ENCODE peak calls at places on chromosome 7, in seven cellular contexts. L is ovary, P is A549, Y is heart left ventricle, U is PC-9, W is GM20000, X is breast epithelium. A is an unnamed sample.

GRCh38 chr7:2928613-2929311 is 84.7 kb upstream of the GNA12 start:
- DNase-seq in L (peak; percentile 65), P (no peak), Y (peak; percentile 55), U (no peak), W (no peak), X (no peak), A (no peak)

GRCh38 chr7:57198801-57199200 is 66.6 kb upstream of the ZNF479 start:
- DNase-seq in L (no peak), P (no peak), Y (no peak), U (no peak), W (no peak), X (no peak), A (no peak)

GRCh38 chr7:154387252-154387651 is 335.1 kb downstream of the DPP6 start:
- DNase-seq in L (no peak), P (no peak), Y (no peak), U (no peak), W (no peak), X (no peak), A (no peak)

GRCh38 chr7:140426130-140426529 is 22.3 kb downstream of the RAB19 start:
- DNase-seq in L (no peak), P (no peak), Y (no peak), U (no peak), W (no peak), X (no peak), A (no peak)

GRCh38 chr7:140732436-140732835 is 35.9 kb downstream of the NDUFB2 start:
- DNase-seq in L (no peak), P (no peak), Y (no peak), U (no peak), W (no peak), X (no peak), A (no peak)

GRCh38 chr7:127920787-127921438 is 110.3 kb downstream of the LRRC4 start:
- DNase-seq in L (no peak), P (peak; percentile 13), Y (no peak), U (no peak), W (no peak), X (no peak), A (no peak)

GRCh38 chr7:7103343-7104313 is 78.7 kb upstream of the C1GALT1 start:
- DNase-seq in L (no peak), P (peak; percentile 66), Y (no peak), U (peak; percentile 43), W (peak; percentile 65), X (no peak), A (no peak)

GRCh38 chr7:22730921-22731654 is 4.1 kb downstream of the IL6 start:
- DNase-seq in L (no peak), P (peak; percentile 34), Y (no peak), U (peak; percentile 98), W (no peak), X (no peak), A (no peak)

GRCh38 chr7:151849008-151849878 is 27.7 kb downstream of the PRKAG2 start:
- DNase-seq in L (no peak), P (no peak), Y (no peak), U (no peak), W (no peak), X (no peak), A (peak; percentile 8)

GRCh38 chr7:132575987-132576722 is at the start of gene PLXNA4:
- DNase-seq in L (peak; percentile 37), P (no peak), Y (no peak), U (no peak), W (no peak), X (no peak), A (no peak)

GRCh38 chr7:87359366-87359765 is 13.9 kb downstream of the CROT start:
- DNase-seq in L (no peak), P (no peak), Y (no peak), U (peak; percentile 35), W (no peak), X (no peak), A (no peak)

GRCh38 chr7:18667466-18667865 is 171.9 kb downstream of the HDAC9 start:
- DNase-seq in L (no peak), P (peak; percentile 14), Y (no peak), U (peak; percentile 68), W (no peak), X (no peak), A (no peak)

GRCh38 chr7:70193514-70193913 is 595.2 kb downstream of the AUTS2 start:
- DNase-seq in L (no peak), P (peak; percentile 4), Y (no peak), U (no peak), W (peak; percentile 19), X (no peak), A (no peak)

GRCh38 chr7:28747854-28748253 is 210.3 kb downstream of the TRIL start:
- DNase-seq in L (no peak), P (no peak), Y (no peak), U (no peak), W (no peak), X (no peak), A (no peak)

GRCh38 chr7:28744951-28745350 is 213.2 kb downstream of the TRIL start:
- DNase-seq in L (no peak), P (no peak), Y (no peak), U (no peak), W (no peak), X (no peak), A (no peak)

GRCh38 chr7:28748346-28748745 is 209.8 kb downstream of the TRIL start:
- DNase-seq in L (no peak), P (no peak), Y (no peak), U (no peak), W (no peak), X (no peak), A (no peak)

GRCh38 chr7:28747404-28747803 is 210.7 kb downstream of the TRIL start:
- DNase-seq in L (no peak), P (no peak), Y (no peak), U (no peak), W (no peak), X (no peak), A (no peak)

DNA sequence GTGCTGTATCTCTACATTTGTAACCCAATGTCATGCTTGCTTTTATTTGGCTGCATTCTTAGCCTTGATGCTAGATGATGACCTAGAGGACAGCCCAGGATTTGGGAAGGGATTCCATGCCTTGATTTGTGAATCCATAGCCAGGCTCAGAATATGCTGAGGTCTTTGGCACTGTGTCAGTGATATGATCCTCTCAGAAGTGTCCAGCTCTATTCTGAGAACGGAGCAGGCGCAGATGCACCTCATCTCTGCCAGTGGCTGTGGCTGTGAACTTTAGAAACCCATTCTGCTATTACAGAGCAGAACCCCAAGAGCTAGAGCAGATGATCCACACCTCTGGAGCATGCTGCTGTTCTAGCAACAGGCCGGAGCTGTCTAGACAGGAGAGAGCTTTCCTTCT is 212.8 kb downstream of the TRIL start:
- DNase-seq in L (no peak), P (no peak), Y (no peak), U (no peak), W (no peak), X (no peak), A (peak; percentile 45)
- TF ChIP-seq CTCF in L (no peak), P (no peak), Y (no peak), U (no peak), W (no peak), X (no peak), A (no peak)

DNA sequence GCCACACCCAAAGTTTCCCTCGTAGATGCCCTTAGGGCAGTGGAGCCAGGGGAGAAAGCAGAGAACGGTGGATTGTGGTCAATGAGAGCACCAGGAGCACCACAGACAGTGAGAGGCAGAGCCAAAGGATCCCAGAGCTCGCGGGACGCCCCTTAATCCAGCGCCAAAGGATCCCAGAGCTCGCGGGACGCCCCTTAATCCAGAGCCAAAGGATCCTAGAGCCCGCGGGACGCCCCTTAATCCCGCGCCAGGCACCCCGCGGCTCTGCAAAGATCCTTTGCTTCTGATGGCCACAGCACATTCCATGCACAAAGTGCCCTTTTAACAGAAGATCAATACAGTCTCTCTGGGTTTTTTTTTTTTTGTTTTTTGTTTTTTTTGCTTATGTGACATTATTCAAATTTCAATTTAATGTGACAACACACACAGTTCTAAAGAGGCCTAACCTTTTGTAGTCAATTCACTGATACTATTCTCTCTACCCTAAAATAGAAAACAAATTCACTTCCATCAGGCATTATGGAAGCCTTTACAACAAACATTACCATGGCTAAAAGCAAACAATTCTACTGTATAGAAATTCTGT is 52.9 kb upstream of the NCAPG2 start:
- DNase-seq in L (no peak), P (no peak), Y (no peak), U (no peak), W (no peak), X (no peak), A (no peak)
- TF ChIP-seq CTCF in L (no peak), P (no peak), Y (no peak), U (no peak), W (no peak), X (no peak), A (no peak)

GRCh38 chr7:16644624-16644986 is 949 bp downstream of the ANKMY2 start:
- DNase-seq in L (peak; percentile 58), P (peak; percentile 71), Y (peak; percentile 76), U (peak; percentile 59), W (peak; percentile 34), X (peak; percentile 28), A (peak; percentile 56)

GRCh38 chr7:16646427-16647081 is 573 bp downstream of the BZW2 start:
- DNase-seq in L (no peak), P (no peak), Y (no peak), U (no peak), W (peak; percentile 37), X (no peak), A (no peak)

GRCh38 chr7:16644987-16645592 is 464 bp downstream of the ANKMY2 start:
- DNase-seq in L (peak; percentile 58), P (no peak), Y (peak; percentile 71), U (no peak), W (no peak), X (peak; percentile 31), A (peak; percentile 45)

GRCh38 chr7:16645593-16646426 is at the start of the genes ANKMY2 and BZW2:
- DNase-seq in L (peak; percentile 94), P (peak; percentile 96), Y (peak; percentile 97), U (peak; percentile 96), W (peak; percentile 93), X (peak; percentile 96), A (peak; percentile 95)

GRCh38 chr7:16644157-16644556 is 1.4 kb downstream of the ANKMY2 start:
- DNase-seq in L (no peak), P (no peak), Y (no peak), U (no peak), W (no peak), X (no peak), A (no peak)
- TF ChIP-seq CTCF in L (no peak), P (no peak), Y (no peak), U (no peak), W (no peak), X (no peak), A (no peak)

GRCh38 chr7:80047856-80048459 is 86.7 kb upstream of the GNAI1 start:
- DNase-seq in L (no peak), P (no peak), Y (no peak), U (no peak), W (no peak), X (no peak), A (no peak)
- TF ChIP-seq CTCF in L (no peak), P (peak; percentile 63), Y (peak; percentile 14), U (peak; percentile 75), W (no peak), X (no peak), A (no peak)

DNA sequence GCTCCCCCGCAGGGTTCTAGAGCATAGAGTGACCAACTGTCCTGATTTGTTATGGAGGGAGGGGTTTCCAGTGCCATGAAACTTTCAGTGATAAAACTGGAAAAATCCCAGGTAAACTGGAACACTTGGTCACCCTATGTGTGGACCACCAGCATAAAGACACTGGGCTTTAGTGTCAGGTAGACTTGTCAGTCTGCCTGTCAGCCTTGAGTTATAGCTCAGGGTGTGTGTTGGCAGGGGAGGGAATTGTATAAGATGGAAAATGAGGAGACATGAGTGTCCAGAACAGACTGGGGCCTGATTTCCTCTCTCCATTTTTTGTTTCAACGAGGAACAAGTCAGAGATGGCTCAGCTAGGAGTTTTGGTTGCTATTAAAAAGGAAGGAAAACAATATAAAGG is 10.2 kb upstream of the EFCAB10 start:
- DNase-seq in L (no peak), P (no peak), Y (no peak), U (no peak), W (no peak), X (no peak), A (no peak)
- TF ChIP-seq CTCF in L (no peak), P (no peak), Y (no peak), U (no peak), W (no peak), X (no peak), A (no peak)